ENCODE peak calls at places on chromosomes 16 and 17, in six cellular contexts. T is right lobe of liver; U is A673; J is prostate gland; R is CD8-positive, alpha-beta T cell; K is SK-N-SH. A is an unnamed sample.

GRCh38 chr17:28684963-28685362 is 23.0 kb downstream of the SUPT6H start:
- DNase-seq in K (peak), U (peak), J (peak), R (no peak), T (no peak), A (no peak)

GRCh38 chr16:70805787-70806186 is 4.8 kb upstream of the VAC14 start:
- DNase-seq in R (peak), K (no peak), J (no peak), U (peak), T (no peak), A (no peak)

GRCh38 chr16:29975134-29975538 is 1.5 kb downstream of the TAOK2 start:
- DNase-seq in J (no peak), U (no peak), T (no peak), R (no peak), K (no peak), A (peak)

GRCh38 chr17:44995602-44996001 is 27.5 kb upstream of the C1QL1 start:
- DNase-seq in K (no peak), T (no peak), U (no peak), R (no peak), J (no peak), A (no peak)

GRCh38 chr17:18262111-18262510 is 1.6 kb downstream of the MIEF2 start:
- DNase-seq in K (no peak), R (no peak), T (no peak), U (no peak), J (no peak), A (no peak)

GRCh38 chr17:73393962-73394361 is 82.2 kb upstream of the CDC42EP4 start:
- DNase-seq in T (peak), R (no peak), J (no peak), U (peak), K (peak), A (peak)

GRCh38 chr16:1174477-1175357 is 21.8 kb downstream of the CACNA1H start:
- DNase-seq in K (no peak), R (no peak), U (peak), T (no peak), J (no peak), A (peak)

GRCh38 chr16:84617631-84618427 is at the start of gene COTL1:
- DNase-seq in T (peak), K (peak), J (peak), R (peak), U (peak), A (peak)

GRCh38 chr17:80279895-80280294 is 19.2 kb downstream of the RNF213 start:
- DNase-seq in R (no peak), U (peak), J (no peak), T (peak), K (peak), A (peak)

GRCh38 chr16:81806696-81807095 is 27.6 kb downstream of the PLCG2 start:
- DNase-seq in T (no peak), K (no peak), U (no peak), J (no peak), R (no peak), A (no peak)

GRCh38 chr16:35506018-35506897 is 2046.8 kb downstream of the TP53TG3F start:
- DNase-seq in T (no peak), U (no peak), R (no peak), J (no peak), K (peak), A (no peak)

GRCh38 chr16:13895516-13895915 is 24.4 kb upstream of the ERCC4 start:
- DNase-seq in T (no peak), U (no peak), J (no peak), R (no peak), K (no peak), A (no peak)

GRCh38 chr17:32323784-32324590 is 18.0 kb downstream of the C17orf75 start:
- DNase-seq in T (peak), U (no peak), R (no peak), J (peak), K (peak), A (peak)

GRCh38 chr17:17722081-17722905 is 41.0 kb downstream of the RAI1 start:
- DNase-seq in T (no peak), U (peak), K (peak), J (no peak), R (no peak), A (peak)

GRCh38 chr16:3282103-3282746 is 1.1 kb upstream of the ZNF263 start:
- DNase-seq in U (peak), T (no peak), R (no peak), K (peak), J (no peak), A (no peak)

GRCh38 chr16:4060823-4061222 is 55.4 kb downstream of the ADCY9 start:
- DNase-seq in R (no peak), J (no peak), K (no peak), U (no peak), T (no peak), A (no peak)

GRCh38 chr16:66549284-66550131 is at the start of gene TK2:
- DNase-seq in T (peak), U (peak), R (peak), K (peak), J (peak), A (peak)

GRCh38 chr16:56950455-56950854 is 11.3 kb upstream of the CETP start:
- DNase-seq in U (no peak), K (no peak), R (no peak), J (no peak), T (no peak), A (no peak)

GRCh38 chr17:79085154-79085920 is 10.7 kb downstream of the ENGASE start:
- DNase-seq in K (no peak), T (peak), R (no peak), U (no peak), J (no peak), A (no peak)
- H3K4me3 ChIP-seq in K (no peak), T (no peak), R (no peak), U (no peak), J (no peak), A (no peak)

DNA sequence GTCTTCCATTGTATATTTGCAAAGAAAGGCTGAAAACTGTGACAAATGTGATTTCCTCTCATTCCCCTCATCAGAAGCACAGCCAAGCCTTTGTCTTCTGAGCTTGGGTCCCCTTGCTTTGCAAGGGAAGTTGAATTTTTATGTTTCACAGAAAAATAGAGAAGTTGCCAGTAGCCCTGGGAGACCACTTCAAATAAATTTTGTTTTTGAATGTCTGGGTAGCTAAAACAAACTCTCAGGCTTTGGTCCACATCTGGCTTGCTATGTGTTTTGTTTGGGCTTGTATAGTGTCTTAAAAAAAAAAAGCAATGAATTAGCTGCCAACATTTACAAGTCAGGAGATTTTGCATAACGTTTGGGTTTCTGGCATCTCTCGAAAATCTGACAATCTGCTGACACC is 24.1 kb downstream of the PIK3R6 start:
- DNase-seq in K (no peak), U (no peak), T (no peak), R (no peak), J (no peak), A (no peak)
- H3K4me3 ChIP-seq in K (no peak), U (no peak), T (no peak), R (no peak), J (no peak), A (no peak)

DNA sequence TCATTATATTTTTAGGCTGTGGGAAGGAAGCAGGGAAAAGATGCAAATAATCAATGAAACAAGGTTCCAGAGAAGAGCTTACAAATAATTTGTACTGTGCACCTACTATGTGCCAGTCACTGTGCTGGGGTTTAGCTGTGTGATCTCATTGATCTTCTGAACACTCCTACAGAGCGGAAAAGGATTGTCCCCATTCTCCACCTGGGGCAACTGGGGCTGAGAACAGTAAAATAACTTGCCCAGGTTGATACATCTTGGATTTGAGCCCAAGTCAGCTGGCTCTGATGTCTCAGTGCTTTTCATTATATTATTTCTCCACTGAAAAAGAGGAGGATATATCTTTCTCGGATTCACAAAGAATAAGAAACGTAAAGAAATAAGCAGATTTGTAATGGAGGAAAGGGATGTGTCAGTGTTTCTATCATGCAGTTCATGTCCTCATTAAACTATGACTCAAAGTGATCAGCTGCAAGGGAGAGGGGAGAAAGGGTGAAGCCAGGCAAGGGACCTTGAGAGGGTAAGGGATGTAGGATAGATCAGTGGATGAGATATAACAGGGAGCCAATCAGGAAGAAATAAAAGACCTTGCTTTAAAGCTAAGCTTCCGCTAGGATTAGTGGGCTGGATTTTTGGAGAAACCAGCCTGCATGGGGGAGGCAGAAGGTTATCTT is 143.6 kb upstream of the NOL11 start:
- DNase-seq in U (no peak), J (no peak), K (no peak), T (no peak), R (no peak), A (no peak)
- H3K4me3 ChIP-seq in U (no peak), J (no peak), K (no peak), T (no peak), R (no peak), A (no peak)

DNA sequence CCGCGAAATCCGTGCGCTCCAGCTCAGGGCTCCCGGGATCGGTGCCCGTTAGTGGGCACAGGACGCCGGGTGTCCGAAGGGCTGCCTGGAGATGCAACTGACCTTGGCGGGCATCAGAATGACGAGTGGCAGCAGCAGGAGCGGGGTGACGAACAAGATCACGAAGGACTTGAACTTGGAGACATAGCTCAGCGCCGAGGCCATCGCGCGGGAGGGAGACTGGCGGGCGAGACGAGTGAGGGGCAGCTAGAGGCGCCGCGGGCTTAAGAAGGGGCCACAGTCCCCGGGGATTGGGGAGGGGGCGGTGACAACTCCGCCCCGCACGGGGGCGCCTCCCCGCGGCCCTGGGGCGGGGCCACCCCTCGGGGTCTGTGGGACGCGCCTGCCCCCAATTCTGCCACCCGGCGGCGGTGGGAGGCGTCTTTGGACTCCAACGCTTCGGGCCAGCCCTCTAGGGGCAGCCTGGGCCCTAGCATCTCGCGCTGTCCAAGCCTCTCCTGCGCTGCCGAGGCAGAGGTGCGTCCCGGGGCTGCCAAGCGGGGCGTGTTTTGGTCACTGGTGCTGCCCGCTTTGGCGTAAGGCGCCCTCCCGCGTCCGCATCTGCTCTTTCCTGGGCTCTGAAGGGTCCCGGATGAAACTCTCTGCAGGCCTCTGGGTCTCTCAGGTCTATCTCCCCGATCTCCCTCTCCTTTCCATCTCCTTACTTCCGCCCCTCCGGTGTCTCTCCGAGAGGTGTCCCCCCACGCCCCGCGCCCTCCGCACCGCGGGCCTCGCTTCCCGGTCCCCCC is at the start of gene SLC13A5:
- DNase-seq in R (peak), K (peak), U (peak), J (no peak), T (peak), A (peak)
- H3K4me3 ChIP-seq in R (peak), K (no peak), U (peak), J (peak), T (peak), A (peak)

GRCh38 chr17:2396568-2397246 is 4.2 kb downstream of the MNT start:
- DNase-seq in J (peak), K (peak), T (peak), R (no peak), U (peak), A (peak)

GRCh38 chr17:2396192-2396567 is 4.7 kb downstream of the MNT start:
- DNase-seq in R (no peak), K (no peak), U (no peak), T (no peak), J (no peak), A (no peak)

GRCh38 chr17:2394775-2395191 is 6.1 kb downstream of the MNT start:
- DNase-seq in T (peak), J (no peak), R (no peak), U (no peak), K (no peak), A (no peak)

GRCh38 chr17:2393954-2394749 is 6.7 kb downstream of the MNT start:
- DNase-seq in T (peak), R (no peak), K (peak), J (no peak), U (no peak), A (peak)

DNA sequence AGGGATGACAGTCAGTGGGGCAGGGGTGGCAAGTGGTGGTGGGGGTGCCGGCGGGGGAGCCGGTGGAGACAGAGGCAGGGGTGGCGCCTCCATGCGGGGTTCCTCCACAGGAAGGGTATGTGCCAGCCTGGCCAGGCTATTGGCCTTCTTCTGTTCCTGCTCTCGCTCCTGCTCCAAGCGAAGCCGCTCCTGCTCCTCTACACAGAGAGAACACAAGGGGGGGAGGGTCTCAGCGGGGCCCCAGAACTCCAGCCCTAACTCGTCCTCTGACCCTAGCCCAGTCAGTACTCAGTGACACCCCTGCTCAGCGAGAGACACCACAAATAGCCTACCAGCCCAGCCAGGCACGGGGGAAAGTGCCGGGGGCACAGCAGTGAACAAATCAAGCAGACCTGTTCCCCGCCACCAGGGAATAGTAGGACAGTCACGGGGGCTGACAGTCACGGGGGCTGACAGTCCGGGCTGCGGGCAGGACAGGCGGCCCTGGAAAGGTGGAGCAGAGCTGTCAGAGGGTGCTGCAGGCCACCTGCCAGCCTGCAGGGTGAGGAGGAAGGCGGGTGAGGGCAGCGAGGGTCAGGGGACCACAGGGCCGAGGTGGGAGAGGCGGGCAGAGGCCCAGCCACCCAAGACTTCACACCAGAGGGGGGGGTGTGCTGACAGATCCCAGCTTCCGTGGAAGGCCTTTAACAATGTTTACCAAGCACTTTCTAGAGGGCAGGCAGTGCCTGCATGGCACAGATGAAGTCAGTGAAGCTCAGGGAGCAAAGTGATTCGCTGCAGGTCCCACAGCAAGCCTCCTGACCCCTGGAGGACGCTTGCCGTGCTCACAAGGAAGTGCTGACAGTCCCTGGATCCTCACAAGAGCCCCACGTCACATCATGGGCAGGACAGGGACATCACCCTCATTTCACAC is 5.3 kb downstream of the MNT start:
- DNase-seq in K (no peak), R (no peak), U (no peak), T (peak), J (peak), A (peak)
- H3K4me3 ChIP-seq in K (peak), R (no peak), U (peak), T (no peak), J (peak), A (no peak)

GRCh38 chr16:53913920-53914319 is 210.0 kb downstream of the FTO start:
- DNase-seq in K (no peak), T (no peak), U (no peak), J (no peak), R (no peak), A (no peak)

GRCh38 chr16:53911506-53911905 is 207.6 kb downstream of the FTO start:
- DNase-seq in T (no peak), R (no peak), J (no peak), K (no peak), U (no peak), A (no peak)

GRCh38 chr16:53910990-53911389 is 207.0 kb downstream of the FTO start:
- DNase-seq in T (no peak), U (no peak), J (no peak), K (no peak), R (no peak), A (no peak)

GRCh38 chr16:53913082-53913870 is 209.3 kb downstream of the FTO start:
- DNase-seq in K (no peak), R (no peak), T (no peak), U (peak), J (no peak), A (no peak)

DNA sequence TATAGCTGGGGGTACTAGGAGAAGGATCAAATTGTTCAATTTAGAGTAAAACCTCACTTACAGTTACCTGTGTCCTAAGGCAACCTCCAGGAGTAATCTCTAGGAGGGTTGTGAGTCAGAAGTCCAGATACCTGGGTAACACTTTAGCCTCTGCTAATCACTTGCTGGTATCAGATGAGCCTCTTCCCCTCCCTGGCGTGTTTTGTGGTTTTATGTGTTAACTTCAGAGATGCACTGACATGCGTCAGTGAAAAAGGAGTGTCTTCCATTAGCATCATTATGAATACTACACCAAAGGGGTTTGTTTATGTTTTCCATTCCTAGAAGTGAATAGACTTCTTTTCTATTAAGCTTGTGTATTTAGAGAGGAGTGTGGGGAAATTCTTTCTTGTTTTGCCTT is 208.2 kb downstream of the FTO start:
- DNase-seq in J (no peak), R (no peak), T (no peak), K (no peak), U (no peak), A (no peak)
- H3K4me3 ChIP-seq in J (no peak), R (no peak), T (no peak), K (no peak), U (no peak), A (no peak)

GRCh38 chr16:71927787-71928186 is 32.5 kb downstream of the IST1 start:
- DNase-seq in R (no peak), T (no peak), J (no peak), K (no peak), U (no peak), A (no peak)
- H3K4me3 ChIP-seq in R (no peak), T (no peak), J (no peak), K (no peak), U (no peak), A (no peak)

GRCh38 chr17:57549996-57550395 is 195.1 kb downstream of the CCDC182 start:
- DNase-seq in T (no peak), K (no peak), J (no peak), U (no peak), R (no peak), A (no peak)

GRCh38 chr17:57551321-57552079 is 193.6 kb downstream of the CCDC182 start:
- DNase-seq in R (no peak), J (no peak), U (no peak), T (no peak), K (no peak), A (no peak)

GRCh38 chr17:57548421-57549385 is 196.4 kb downstream of the CCDC182 start:
- DNase-seq in R (no peak), U (peak), K (no peak), T (no peak), J (no peak), A (no peak)

GRCh38 chr17:57550671-57551315 is 194.3 kb downstream of the CCDC182 start:
- DNase-seq in T (no peak), R (no peak), K (no peak), U (no peak), J (no peak), A (no peak)

DNA sequence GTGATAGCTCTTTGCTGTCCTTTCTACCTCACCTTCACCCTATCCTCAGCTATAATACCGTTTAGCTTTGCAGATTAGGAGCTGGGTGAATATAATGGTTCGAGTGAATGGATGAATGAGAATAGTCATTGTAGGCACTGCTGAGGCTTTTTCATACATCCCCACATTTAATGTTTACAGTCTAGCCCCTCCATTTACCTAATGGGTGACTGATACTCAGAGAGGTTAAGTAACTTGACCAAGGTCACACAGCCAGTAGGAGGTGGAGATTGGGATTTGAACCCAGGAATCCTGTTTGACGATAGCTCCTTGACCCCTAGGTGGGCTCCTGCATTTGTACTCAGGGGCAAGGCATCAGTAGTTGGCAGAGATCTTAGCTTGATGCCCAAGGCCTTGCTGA is 195.6 kb downstream of the CCDC182 start:
- DNase-seq in R (no peak), K (no peak), T (no peak), J (no peak), U (no peak), A (no peak)
- H3K4me3 ChIP-seq in R (no peak), K (no peak), T (no peak), J (no peak), U (no peak), A (no peak)